ENCODE peak calls at places on chromosomes 12 and 14, in nine cellular contexts. V is body of pancreas, R is cardiac muscle cell, E is cardiac fibroblast, D is A549, P is hepatocyte, K is lower lobe of right lung, L is heart right ventricle, S is A673. M is an unnamed sample.

GRCh38 chr12:131281016-131281415 is 327.3 kb downstream of the ADGRD1 start:
- DNase-seq in S (no peak), P (no peak), L (no peak), V (no peak), R (no peak), D (no peak), K (no peak), E (no peak), M (no peak)

GRCh38 chr14:50055461-50056228 is 60.7 kb downstream of the VCPKMT start:
- DNase-seq in V (no peak), K (no peak), S (no peak), D (no peak), R (no peak), L (no peak), P (no peak), E (no peak), M (no peak)

GRCh38 chr12:86186449-86186848 is 69.7 kb downstream of the MGAT4C start:
- DNase-seq in K (no peak), P (no peak), E (peak), R (no peak), S (no peak), V (no peak), L (no peak), D (peak), M (no peak)

GRCh38 chr14:74985806-74986205 is 16.9 kb upstream of the EIF2B2 start:
- DNase-seq in L (no peak), P (no peak), R (no peak), D (no peak), V (no peak), K (no peak), E (no peak), S (no peak), M (no peak)

GRCh38 chr14:71482701-71483100 is 449.5 kb upstream of the RGS6 start:
- DNase-seq in E (peak), V (no peak), S (no peak), L (no peak), P (no peak), K (no peak), D (no peak), R (no peak), M (no peak)

GRCh38 chr14:49249022-49249421 is 337.2 kb downstream of the RPS29 start:
- DNase-seq in L (no peak), K (no peak), S (peak), P (no peak), D (no peak), E (peak), R (no peak), V (no peak), M (no peak)

GRCh38 chr12:95721320-95721719 is 69.2 kb downstream of the NTN4 start:
- DNase-seq in P (no peak), E (no peak), R (no peak), V (no peak), D (peak), L (no peak), K (no peak), S (peak), M (no peak)

GRCh38 chr12:75660805-75661404 is 149.5 kb upstream of the KRR1 start:
- DNase-seq in V (no peak), P (no peak), L (no peak), K (no peak), D (peak), R (no peak), E (no peak), S (no peak), M (no peak)

GRCh38 chr12:18696971-18697602 is 40.7 kb downstream of the PLCZ1 start:
- DNase-seq in D (no peak), V (no peak), E (peak), P (no peak), S (no peak), L (no peak), R (no peak), K (no peak), M (no peak)

GRCh38 chr14:72519543-72519942 is 374.4 kb downstream of the DPF3 start:
- DNase-seq in V (no peak), S (no peak), K (no peak), E (no peak), P (no peak), L (no peak), R (no peak), D (no peak), M (no peak)

GRCh38 chr12:123263196-123263817 is 8.3 kb downstream of the CDK2AP1 start:
- DNase-seq in L (no peak), S (peak), E (no peak), R (no peak), V (no peak), D (no peak), P (no peak), K (peak), M (no peak)

GRCh38 chr12:69821441-69822204 is 3.4 kb upstream of the MYRFL start:
- DNase-seq in D (peak), R (no peak), E (peak), K (no peak), S (peak), V (no peak), P (no peak), L (no peak), M (no peak)

GRCh38 chr12:2642896-2643425 is 151.8 kb upstream of the FKBP4 start:
- DNase-seq in P (no peak), E (no peak), K (no peak), D (no peak), S (no peak), V (no peak), R (no peak), L (no peak), M (no peak)

GRCh38 chr12:58656254-58657009 is 263.9 kb downstream of the LRIG3 start:
- DNase-seq in R (no peak), V (no peak), E (no peak), S (no peak), K (no peak), D (no peak), L (no peak), P (no peak), M (no peak)

GRCh38 chr12:45305904-45306303 is 90.0 kb downstream of the ANO6 start:
- DNase-seq in E (no peak), P (peak), D (no peak), V (no peak), R (no peak), S (no peak), L (peak), K (no peak), M (no peak)

GRCh38 chr14:83217492-83217891 is 1683.8 kb upstream of the SEL1L start:
- DNase-seq in K (no peak), E (peak), R (no peak), L (no peak), V (no peak), P (peak), D (no peak), S (peak), M (no peak)

GRCh38 chr14:94481468-94482131 is 5.6 kb upstream of the SERPINA9 start:
- DNase-seq in R (no peak), V (peak), P (no peak), D (no peak), E (no peak), S (no peak), L (no peak), K (no peak), M (no peak)

GRCh38 chr14:74616507-74616906 is 4.5 kb upstream of the LTBP2 start:
- DNase-seq in S (peak), R (no peak), L (no peak), D (peak), P (peak), V (no peak), K (no peak), E (peak), M (no peak)

GRCh38 chr14:64438181-64438839 is 27.0 kb upstream of the AKAP5 start:
- DNase-seq in E (peak), K (no peak), R (no peak), L (no peak), V (no peak), D (peak), P (peak), S (no peak), M (no peak)

GRCh38 chr14:42014301-42014700 is 407.6 kb downstream of the LRFN5 start:
- DNase-seq in V (no peak), P (no peak), K (no peak), E (no peak), L (no peak), D (no peak), S (no peak), R (no peak), M (no peak)

GRCh38 chr14:82060219-82060618 is 526.6 kb upstream of the SEL1L start:
- DNase-seq in E (no peak), P (no peak), L (no peak), D (no peak), K (no peak), S (no peak), V (no peak), R (no peak), M (no peak)

GRCh38 chr12:72272731-72273498 is 745 bp downstream of the TRHDE start:
- DNase-seq in P (peak), S (peak), E (no peak), L (no peak), D (no peak), V (peak), R (peak), K (peak), M (peak)

GRCh38 chr12:90331821-90332220 is 623.2 kb downstream of the CCER1 start:
- DNase-seq in P (no peak), E (no peak), D (no peak), R (no peak), S (peak), V (no peak), L (no peak), K (no peak), M (no peak)

DNA sequence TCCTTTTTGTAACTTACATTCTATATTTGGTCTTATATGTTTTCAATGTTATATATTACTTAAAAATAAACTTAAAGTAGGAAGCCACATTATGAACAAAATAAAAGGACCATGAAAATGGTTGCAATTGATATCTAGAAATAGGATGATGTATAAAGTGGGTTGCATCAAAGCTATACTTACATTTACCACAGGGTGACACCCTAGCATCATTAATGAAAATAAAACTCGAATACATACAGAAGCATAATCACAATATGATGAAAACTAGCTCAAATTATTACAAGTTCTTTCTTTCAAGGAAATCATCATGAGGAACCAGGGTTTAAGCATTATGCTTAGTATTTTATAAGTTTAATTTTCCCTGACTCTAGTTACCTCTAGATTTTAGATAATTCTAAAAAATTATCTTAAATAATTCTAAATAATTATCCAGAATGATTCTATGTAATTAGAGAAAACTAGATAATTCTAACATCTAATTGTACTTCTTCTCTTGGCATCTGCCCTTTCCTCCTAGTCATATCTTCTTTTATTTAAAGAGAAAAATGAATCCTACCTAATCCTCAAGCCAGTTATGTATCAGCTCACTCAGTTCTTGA is 31.2 kb downstream of the TAS2R7 start:
- DNase-seq in D (peak), E (peak), R (peak), S (peak), V (no peak), L (no peak), K (no peak), P (peak), M (no peak)
- TF ChIP-seq CTCF in D (peak), E (peak), R (peak), S (peak), V (peak), L (peak), K (peak), P (peak), M (peak)

GRCh38 chr12:108825205-108825950 is 32.0 kb downstream of the SSH1 start:
- DNase-seq in K (no peak), L (no peak), E (peak), R (no peak), V (no peak), P (no peak), D (no peak), S (no peak), M (no peak)

GRCh38 chr12:108826115-108826806 is 31.1 kb downstream of the SSH1 start:
- DNase-seq in L (peak), K (peak), P (peak), E (peak), R (no peak), S (no peak), D (no peak), V (no peak), M (no peak)

GRCh38 chr12:108826807-108827721 is 30.3 kb downstream of the SSH1 start:
- DNase-seq in D (no peak), V (no peak), L (no peak), E (peak), R (no peak), S (no peak), P (no peak), K (peak), M (no peak)

GRCh38 chr12:108828774-108829173 is 28.6 kb downstream of the SSH1 start:
- DNase-seq in E (peak), K (peak), R (no peak), L (peak), V (no peak), D (no peak), P (no peak), S (no peak), M (no peak)

GRCh38 chr12:108827941-108828340 is 29.4 kb downstream of the SSH1 start:
- DNase-seq in K (no peak), P (no peak), D (no peak), V (no peak), L (no peak), E (peak), R (no peak), S (no peak), M (no peak)
- TF ChIP-seq CTCF in K (no peak), P (no peak), D (no peak), V (no peak), L (no peak), E (no peak), R (no peak), S (no peak), M (no peak)

DNA sequence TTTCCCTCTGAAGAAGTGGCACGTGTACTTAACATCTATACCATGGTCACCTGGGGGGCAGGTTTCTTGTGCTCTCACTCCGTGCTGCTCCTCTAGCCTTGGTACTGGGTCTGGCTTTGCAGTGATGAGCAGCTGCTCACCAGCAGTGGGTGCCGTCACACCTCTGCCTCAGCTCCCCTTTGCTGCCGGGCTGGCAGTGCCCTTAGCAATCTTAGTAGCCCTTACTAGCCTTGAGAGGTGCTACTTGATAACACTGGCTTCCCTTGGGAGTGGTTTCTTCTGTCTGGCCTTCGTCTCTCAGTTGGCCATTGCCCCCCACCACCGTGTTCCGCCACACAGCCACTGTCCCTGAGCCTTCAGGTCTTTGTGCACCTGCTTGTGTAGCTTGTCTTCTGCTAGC is 22.6 kb downstream of the KLC1 start:
- DNase-seq in K (no peak), S (no peak), E (no peak), L (no peak), R (no peak), P (no peak), D (no peak), V (no peak), M (no peak)
- TF ChIP-seq CTCF in K (no peak), S (no peak), E (no peak), L (no peak), R (no peak), P (no peak), D (no peak), V (no peak), M (no peak)

GRCh38 chr12:54287316-54288157 is 7.0 kb downstream of the HNRNPA1 start:
- DNase-seq in L (no peak), R (no peak), K (no peak), S (no peak), E (no peak), P (no peak), V (no peak), D (no peak), M (no peak)

GRCh38 chr12:54282949-54283593 is 2.5 kb downstream of the HNRNPA1 start:
- DNase-seq in D (no peak), K (no peak), R (no peak), E (no peak), L (no peak), V (peak), P (no peak), S (no peak), M (no peak)

GRCh38 chr12:54286042-54286931 is 5.8 kb downstream of the HNRNPA1 start:
- DNase-seq in D (no peak), S (no peak), R (peak), P (peak), L (no peak), E (no peak), V (no peak), K (no peak), M (no peak)

GRCh38 chr12:54280401-54281260 is at the start of gene HNRNPA1:
- DNase-seq in V (peak), K (peak), S (peak), R (peak), L (peak), D (peak), P (peak), E (peak), M (peak)

DNA sequence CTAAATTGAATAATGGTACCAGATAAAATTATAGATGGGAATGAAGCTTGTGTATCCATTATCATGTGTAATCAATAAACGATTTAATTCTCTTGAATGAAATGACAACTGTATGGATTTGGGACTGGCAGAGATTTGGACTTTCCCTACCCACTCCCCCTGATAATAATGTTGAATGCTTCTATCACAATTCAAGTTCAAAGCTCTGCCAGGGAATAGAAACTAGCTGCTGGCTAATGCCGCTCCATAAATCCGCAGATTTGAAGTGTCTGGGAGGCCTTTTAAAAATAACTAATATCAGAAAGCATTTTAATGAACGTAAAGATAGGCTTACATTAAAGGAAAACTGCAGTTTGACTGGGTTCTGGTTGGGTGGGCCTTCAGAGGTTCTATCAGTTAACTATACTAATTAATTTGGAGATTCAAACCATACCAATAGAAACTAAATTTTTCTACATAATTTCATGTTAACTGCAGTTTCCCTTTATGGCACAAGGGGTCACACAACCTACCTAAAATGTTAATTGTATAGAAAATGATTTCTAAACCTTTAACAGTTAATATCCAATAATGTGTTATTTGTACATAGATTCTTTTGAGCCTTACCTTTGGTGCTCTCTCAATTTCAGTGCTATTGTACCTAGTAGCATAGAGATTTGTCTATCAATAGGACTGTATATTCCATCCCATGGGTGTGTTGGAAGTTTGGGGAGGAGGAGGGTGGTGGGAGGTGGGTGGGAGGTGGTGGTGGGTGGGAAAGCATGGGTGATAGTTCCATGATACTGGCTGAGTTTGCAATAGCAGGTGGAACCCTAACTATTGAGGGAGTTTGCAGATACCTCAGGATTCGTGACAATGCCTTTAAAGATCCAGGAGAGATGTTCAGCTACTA is 4.9 kb downstream of the HNRNPA1 start:
- DNase-seq in E (no peak), P (no peak), V (no peak), S (no peak), K (no peak), D (no peak), R (no peak), L (no peak), M (no peak)
- TF ChIP-seq CTCF in E (peak), P (peak), V (no peak), S (peak), K (peak), D (peak), R (peak), L (peak), M (peak)

DNA sequence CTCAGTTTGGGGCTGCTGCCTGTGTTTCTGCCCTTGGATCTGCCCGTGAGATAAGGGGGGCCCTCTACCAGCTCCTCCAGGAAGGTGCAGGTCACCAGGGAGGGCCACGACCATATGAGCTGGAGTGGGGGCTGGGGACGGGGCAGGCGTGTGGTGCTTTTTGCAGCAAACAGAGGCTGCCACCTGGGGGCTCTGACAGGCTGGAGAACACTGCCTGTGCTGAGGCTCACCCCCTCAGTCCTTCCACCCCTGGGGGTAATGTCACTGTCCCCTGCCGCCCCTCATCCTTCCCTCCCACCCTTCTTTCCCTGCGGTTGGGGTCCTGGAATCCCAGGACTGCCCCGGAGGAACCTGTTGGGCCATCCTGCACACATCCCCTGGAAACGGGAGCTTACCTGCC is 3.2 kb downstream of the PLD4 start:
- DNase-seq in V (no peak), P (no peak), K (no peak), D (no peak), L (no peak), E (no peak), S (no peak), R (no peak), M (no peak)
- TF ChIP-seq CTCF in V (no peak), P (no peak), K (no peak), D (no peak), L (no peak), E (no peak), S (no peak), R (no peak), M (no peak)

DNA sequence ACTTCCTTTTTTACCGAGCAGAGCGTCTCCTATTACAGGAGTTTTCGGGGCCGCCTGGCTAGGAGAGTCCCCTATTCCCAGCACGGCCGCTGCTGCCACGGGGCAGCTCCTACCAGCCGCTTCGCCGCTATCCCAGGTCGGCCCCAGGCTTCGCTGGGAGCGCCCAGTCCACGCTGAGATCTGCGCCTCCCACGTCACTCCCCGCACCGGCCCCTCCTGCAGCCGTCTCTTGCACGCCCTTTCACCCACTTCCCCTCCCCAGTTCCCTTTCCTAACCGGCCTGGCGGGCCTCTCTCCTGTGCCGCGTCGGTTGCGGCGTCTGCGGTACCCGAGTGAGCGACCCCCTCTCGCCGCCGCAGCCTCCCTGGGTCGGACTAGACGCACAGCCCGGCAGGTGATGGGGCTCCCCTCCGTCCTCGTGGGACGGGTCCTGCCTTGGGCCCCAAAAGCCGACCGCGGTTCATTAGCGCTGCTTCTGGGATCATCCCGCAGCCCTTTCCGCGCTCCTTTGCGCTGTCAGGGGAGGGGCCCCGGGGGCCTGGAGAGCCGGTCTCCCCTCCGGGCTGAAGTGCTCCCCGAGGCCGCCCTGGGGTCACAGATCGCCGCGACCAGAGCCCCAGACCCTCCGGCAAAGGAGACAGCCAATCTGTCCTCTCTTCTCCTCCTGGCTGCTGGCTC is 1318.4 kb downstream of the TMEM121 start:
- DNase-seq in S (peak), L (peak), P (no peak), D (peak), V (peak), E (no peak), K (peak), R (no peak), M (no peak)
- TF ChIP-seq CTCF in S (no peak), L (no peak), P (no peak), D (no peak), V (no peak), E (no peak), K (no peak), R (no peak), M (no peak)

M was measured in nephron progenitor cell.